ENCODE peak calls at places on chromosomes 3 and 15, in ten cellular contexts. M is lower leg skin, U is body of pancreas, O is IMR-90, J is HCT116, G is A549, Z is esophagus muscularis mucosa, K is suprapubic skin, D is endothelial cell of umbilical vein, H is Peyer's patch. R is an unnamed sample.

GRCh38 chr3:64863811-64864210 is 176.0 kb upstream of the ADAMTS9 start:
- DNase-seq in M (no peak), K (no peak), D (no peak), H (no peak), U (no peak), Z (no peak), G (no peak), J (no peak), O (no peak), R (no peak)

GRCh38 chr3:187076297-187076696 is 63.0 kb downstream of the RPL39L start:
- DNase-seq in Z (no peak), G (no peak), D (no peak), M (no peak), U (no peak), O (no peak), H (no peak), J (no peak), K (no peak), R (no peak)

GRCh38 chr15:63522143-63522531 is 17.7 kb downstream of the USP3 start:
- DNase-seq in K (no peak), G (no peak), U (no peak), O (no peak), D (no peak), M (no peak), H (no peak), J (no peak), Z (no peak), R (no peak)

GRCh38 chr3:35408882-35409281 is 230.4 kb upstream of the ARPP21 start:
- DNase-seq in O (no peak), J (no peak), K (no peak), D (no peak), Z (no peak), G (no peak), H (no peak), U (no peak), M (no peak), R (no peak)

GRCh38 chr3:50194128-50194902 is 2.9 kb downstream of the GNAT1 start:
- DNase-seq in U (peak; percentile 83), M (no peak), O (peak; percentile 50), H (peak; percentile 75), G (peak; percentile 45), K (no peak), D (peak; percentile 71), J (peak; percentile 49), Z (peak; percentile 93), R (peak; percentile 75)

GRCh38 chr3:23620044-23620443 is 185.7 kb upstream of the UBE2E1 start:
- DNase-seq in D (no peak), H (no peak), M (no peak), Z (no peak), O (no peak), K (no peak), G (no peak), U (peak; percentile 34), J (no peak), R (no peak)

GRCh38 chr3:115899050-115899449 is 275.7 kb downstream of the GAP43 start:
- DNase-seq in M (no peak), H (no peak), K (no peak), J (no peak), U (no peak), O (no peak), G (no peak), Z (no peak), D (no peak), R (no peak)

GRCh38 chr3:129001817-129002572 is 891 bp downstream of the EFCC1 start:
- DNase-seq in U (no peak), K (no peak), G (no peak), O (no peak), M (no peak), J (no peak), D (peak; percentile 37), H (no peak), Z (no peak), R (no peak)

GRCh38 chr3:42852443-42852842 is 23.2 kb downstream of the CYP8B1 start:
- DNase-seq in U (peak; percentile 17), O (no peak), D (no peak), M (peak; percentile 52), G (no peak), H (no peak), J (no peak), Z (no peak), K (peak; percentile 78), R (no peak)

GRCh38 chr3:198080521-198081384 is 120.7 kb downstream of the LMLN start:
- DNase-seq in D (peak; percentile 58), O (peak; percentile 56), H (peak; percentile 61), G (peak; percentile 10), M (peak; percentile 21), J (peak; percentile 54), Z (no peak), K (peak; percentile 80), U (peak; percentile 82), R (no peak)
- TF ChIP-seq POLR2A in D (no peak), O (no peak), H (no peak), G (no peak), M (no peak), J (no peak), Z (no peak), K (no peak), U (no peak), R (no peak)

GRCh38 chr3:158909870-158910269 is 108.0 kb downstream of the MFSD1 start:
- DNase-seq in M (no peak), D (no peak), J (no peak), G (no peak), K (no peak), O (no peak), Z (peak; percentile 60), H (no peak), U (no peak), R (peak; percentile 18)
- H3K4me3 ChIP-seq in M (no peak overlapping the region), D (no peak overlapping the region), J (no peak overlapping the region), G (no peak overlapping the region), K (no peak overlapping the region), O (no peak overlapping the region), Z (no peak overlapping the region), H (no peak overlapping the region), U (no peak overlapping the region), R (no peak overlapping the region)

GRCh38 chr15:92633418-92633817 is 22.2 kb downstream of the FAM174B start:
- DNase-seq in J (no peak), U (no peak), O (no peak), M (no peak), H (no peak), D (no peak), Z (no peak), G (no peak), K (peak; percentile 9), R (no peak)

GRCh38 chr15:92629975-92630626 is 25.5 kb downstream of the FAM174B start:
- DNase-seq in Z (no peak), G (no peak), H (no peak), D (peak; percentile 90), O (no peak), J (no peak), K (no peak), M (no peak), U (no peak), R (no peak)

GRCh38 chr15:92633001-92633400 is 22.6 kb downstream of the FAM174B start:
- DNase-seq in O (no peak), Z (no peak), U (no peak), J (no peak), D (no peak), H (no peak), G (no peak), K (peak; percentile 4), M (no peak), R (no peak)

GRCh38 chr15:92629276-92629974 is 26.1 kb downstream of the FAM174B start:
- DNase-seq in G (no peak), D (no peak), M (no peak), O (no peak), K (no peak), H (no peak), U (no peak), Z (no peak), J (no peak), R (no peak)

GRCh38 chr15:92631721-92632120 is 23.9 kb downstream of the FAM174B start:
- DNase-seq in G (no peak), D (no peak), J (peak; percentile 6), O (no peak), K (peak; percentile 35), Z (no peak), H (no peak), M (no peak), U (no peak), R (no peak)
- TF ChIP-seq CTCF in G (no peak), D (no peak), J (no peak), O (no peak), K (no peak), Z (no peak), H (no peak), M (no peak), U (no peak), R (no peak)

GRCh38 chr3:4978966-4979400 is 254 bp upstream of the BHLHE40 start:
- DNase-seq in D (peak; percentile 95), J (peak; percentile 95), G (peak; percentile 89), K (peak; percentile 96), U (peak; percentile 97), M (peak; percentile 95), Z (peak; percentile 99), H (peak; percentile 95), O (peak; percentile 99), R (peak; percentile 97)

GRCh38 chr3:4976109-4976508 is 3.1 kb upstream of the BHLHE40 start:
- DNase-seq in Z (no peak), J (peak; percentile 87), U (peak; percentile 81), M (no peak), K (no peak), D (peak; percentile 69), G (peak; percentile 78), O (peak; percentile 63), H (no peak), R (no peak)

GRCh38 chr3:4978259-4978965 is 825 bp upstream of the BHLHE40 start:
- DNase-seq in J (peak; percentile 94), D (peak; percentile 98), U (peak; percentile 98), Z (peak; percentile 99), O (peak; percentile 97), H (peak; percentile 86), K (peak; percentile 98), G (peak; percentile 94), M (peak; percentile 96), R (peak; percentile 98)

GRCh38 chr3:4977889-4978258 is 1.4 kb upstream of the BHLHE40 start:
- DNase-seq in H (no peak), Z (no peak), D (no peak), O (no peak), K (no peak), U (no peak), J (no peak), G (no peak), M (no peak), R (no peak)

DNA sequence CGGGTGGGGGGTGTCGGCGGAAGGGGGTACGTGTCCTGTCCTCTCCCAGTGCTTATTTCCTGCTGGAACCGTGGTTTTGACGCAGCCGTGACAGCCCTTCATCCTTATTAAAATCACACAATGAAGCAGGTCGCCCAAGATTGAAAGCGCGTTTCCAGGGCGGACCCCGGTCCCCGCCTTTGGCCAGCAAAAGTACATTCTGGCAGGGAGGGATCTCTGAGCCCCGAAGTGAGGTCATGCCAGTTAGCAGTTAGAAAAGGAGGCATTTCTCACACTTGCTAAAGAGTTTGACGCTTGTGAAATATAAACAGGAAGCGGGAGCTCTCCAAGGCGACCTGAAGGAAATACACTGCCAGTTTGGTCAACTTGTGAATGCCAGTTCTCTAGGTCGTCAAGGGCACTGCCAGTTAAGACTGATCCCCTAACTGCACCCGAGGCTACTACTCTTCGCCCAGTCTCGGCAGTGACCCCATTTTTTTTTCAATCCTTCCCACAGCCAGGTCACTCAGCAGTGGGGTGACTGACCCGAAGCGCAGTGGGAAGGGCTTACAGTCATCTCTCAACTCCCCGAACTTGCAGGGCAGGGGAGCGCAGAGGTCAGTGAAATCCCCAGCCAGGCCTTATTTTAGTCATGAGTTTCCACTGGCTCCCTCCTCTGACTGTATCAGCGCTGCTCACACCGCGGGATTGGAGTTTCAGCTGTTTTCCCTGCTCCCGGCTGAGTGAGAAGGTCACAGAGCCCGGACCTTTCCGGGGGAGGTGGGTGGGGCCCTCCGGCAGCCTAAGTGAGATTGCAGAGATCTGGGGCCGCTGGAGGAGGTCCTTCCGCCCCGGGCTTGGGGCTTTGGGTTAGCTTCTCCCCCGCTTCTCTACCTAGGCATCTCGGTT is 2.0 kb upstream of the BHLHE40 start:
- DNase-seq in D (peak; percentile 92), U (peak; percentile 86), G (peak; percentile 62), Z (no peak), J (no peak), M (peak; percentile 79), O (peak; percentile 84), H (peak; percentile 79), K (peak; percentile 91), R (peak; percentile 86)
- TF ChIP-seq POLR2A in D (no peak), U (peak; percentile 80), G (peak; percentile 20), Z (no peak), J (peak; percentile 27), M (no peak), O (peak; percentile 77), H (peak; percentile 42), K (no peak), R (no peak)